ENCODE peak calls at places on chromosomes 3 and 15, in seven cellular contexts. S is GM12878, R is HCT116, W is K562, I is SK-N-SH, C is HepG2, X is H1. D is an unnamed sample.

GRCh38 chr15:77025471-77025901 is 30.6 kb downstream of the PSTPIP1 start:
- DNase-seq in W (no peak), C (no peak), R (no peak), S (no peak), X (peak; percentile 36), I (peak; percentile 26), D (no peak)

GRCh38 chr3:30475038-30475808 is 131.2 kb upstream of the TGFBR2 start:
- DNase-seq in C (no peak), S (peak; percentile 25), W (no peak), R (no peak), X (no peak), I (no peak), D (no peak)

GRCh38 chr3:124172846-124173245 is 180.9 kb upstream of the ROPN1 start:
- DNase-seq in W (no peak), C (no peak), I (peak; percentile 13), X (no peak), R (no peak), S (no peak), D (no peak)

GRCh38 chr3:152834354-152835310 is at the start of gene P2RY1:
- DNase-seq in C (no peak), S (peak; percentile 57), I (peak; percentile 70), R (peak; percentile 40), W (peak; percentile 89), X (peak; percentile 89), D (no peak)

GRCh38 chr3:150237490-150237889 is 170.6 kb upstream of the TSC22D2 start:
- DNase-seq in R (peak; percentile 22), C (no peak), W (no peak), X (no peak), I (no peak), S (no peak), D (no peak)

GRCh38 chr3:11335056-11335608 is 62.9 kb downstream of the ATG7 start:
- DNase-seq in R (peak; percentile 51), X (no peak), I (peak; percentile 58), C (peak; percentile 48), S (peak; percentile 5), W (peak; percentile 70), D (peak; percentile 70)

GRCh38 chr15:48367483-48367882 is 36.3 kb downstream of the DUT start:
- DNase-seq in W (no peak), I (no peak), S (no peak), X (no peak), R (no peak), C (no peak), D (no peak)

GRCh38 chr15:31161990-31162389 is 60.5 kb upstream of the TRPM1 start:
- DNase-seq in X (no peak), I (no peak), S (no peak), W (peak; percentile 46), C (no peak), R (no peak), D (no peak)

GRCh38 chr3:183577336-183577735 is 21.8 kb upstream of the KLHL6 start:
- DNase-seq in W (no peak), I (no peak), S (no peak), X (no peak), R (no peak), C (no peak), D (no peak)

GRCh38 chr3:72338082-72338941 is 509.9 kb downstream of the SHQ1 start:
- DNase-seq in C (no peak), S (no peak), I (no peak), W (no peak), X (no peak), R (peak; percentile 12), D (no peak)
- TF ChIP-seq JUND in C (no peak), S (no peak), I (no peak), W (no peak), X (no peak), R (no peak), D (no peak)

GRCh38 chr3:109647985-109648384 is 310.6 kb upstream of the DPPA4 start:
- DNase-seq in W (no peak), I (no peak), R (no peak), X (no peak), C (no peak), S (no peak), D (no peak)

GRCh38 chr3:109640146-109640652 is 302.9 kb upstream of the DPPA4 start:
- DNase-seq in X (no peak), W (no peak), S (no peak), C (no peak), R (no peak), I (no peak), D (no peak)

GRCh38 chr3:109642042-109642441 is 304.7 kb upstream of the DPPA4 start:
- DNase-seq in C (no peak), I (no peak), W (no peak), S (no peak), X (no peak), R (no peak), D (no peak)

GRCh38 chr3:109644332-109644731 is 307.0 kb upstream of the DPPA4 start:
- DNase-seq in S (no peak), R (no peak), X (no peak), I (no peak), W (no peak), C (no peak), D (no peak)

DNA sequence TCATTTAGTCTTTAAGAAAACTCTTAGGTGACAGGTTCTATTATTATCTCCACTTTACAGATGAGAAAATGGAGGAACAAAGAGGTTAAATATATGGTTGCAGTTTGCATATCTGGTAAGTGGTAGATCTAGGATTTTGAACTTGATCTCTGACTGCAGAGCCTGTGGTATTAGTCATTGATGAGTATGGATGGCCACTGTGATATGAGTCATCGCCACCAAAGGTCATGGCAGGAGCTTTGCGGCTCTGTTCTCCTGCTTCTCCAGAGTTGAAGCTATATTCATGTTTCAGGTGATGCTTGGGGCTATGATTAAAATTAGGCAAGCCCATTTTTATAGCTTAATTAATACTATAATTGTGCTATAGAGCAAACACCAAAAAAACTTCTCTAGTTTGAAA is 306.2 kb upstream of the DPPA4 start:
- DNase-seq in S (no peak), X (no peak), C (peak; percentile 4), W (no peak), I (no peak), R (peak; percentile 70), D (no peak)
- TF ChIP-seq JUND in S (no peak), X (no peak), C (no peak), W (no peak), I (peak; percentile 95), R (peak; percentile 93), D (no peak)

GRCh38 chr3:190224466-190225185 is 97.6 kb downstream of the CLDN1 start:
- DNase-seq in W (no peak), I (no peak), X (no peak), S (no peak), C (no peak), R (no peak), D (no peak)
- TF ChIP-seq JUND in W (no peak), I (no peak), X (no peak), S (no peak), C (no peak), R (no peak), D (no peak)

GRCh38 chr15:63495780-63496179 is 8.6 kb upstream of the USP3 start:
- DNase-seq in C (no peak), I (peak; percentile 58), R (no peak), S (no peak), X (no peak), W (no peak), D (no peak)

GRCh38 chr15:63495343-63495742 is 9.1 kb upstream of the USP3 start:
- DNase-seq in W (no peak), S (no peak), I (no peak), R (no peak), C (no peak), X (no peak), D (no peak)

GRCh38 chr15:63499611-63500010 is 4.8 kb upstream of the USP3 start:
- DNase-seq in R (no peak), I (no peak), C (no peak), X (no peak), S (no peak), W (no peak), D (no peak)

GRCh38 chr15:63498815-63499549 is 5.4 kb upstream of the USP3 start:
- DNase-seq in W (no peak), I (no peak), S (no peak), R (no peak), C (no peak), X (no peak), D (no peak)

DNA sequence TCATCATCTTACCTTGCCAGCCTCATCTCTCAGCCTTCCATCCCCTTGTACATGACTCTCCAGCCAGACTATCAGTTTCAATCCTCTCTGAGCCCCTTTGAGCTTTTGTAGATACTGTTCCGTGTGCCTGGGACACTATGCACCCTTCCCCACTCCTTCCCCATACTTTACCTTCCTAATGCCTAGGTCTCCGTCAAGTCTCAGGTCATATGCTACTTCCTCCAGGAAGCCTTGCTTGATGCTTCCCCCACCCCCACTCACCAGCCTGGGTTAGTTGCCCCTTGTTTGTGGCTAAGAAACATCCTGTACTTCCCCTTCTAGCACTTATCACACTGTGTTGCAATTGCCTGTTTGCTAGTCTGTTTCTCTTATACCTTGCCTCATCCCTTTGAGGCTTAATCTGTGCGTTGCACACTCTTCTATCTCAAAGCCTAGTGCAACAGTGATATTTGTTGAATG is 6.7 kb upstream of the USP3 start:
- DNase-seq in X (no peak), R (no peak), S (no peak), W (no peak), C (no peak), I (no peak), D (no peak)
- TF ChIP-seq JUND in X (no peak), R (no peak), S (no peak), W (no peak), C (no peak), I (no peak), D (no peak)

GRCh38 chr3:69199942-69200341 is 77.5 kb upstream of the LMOD3 start:
- DNase-seq in R (no peak), C (no peak), S (no peak), I (no peak), W (no peak), X (no peak), D (no peak)

GRCh38 chr3:69201658-69202057 is 79.3 kb upstream of the LMOD3 start:
- DNase-seq in S (no peak), R (no peak), I (no peak), C (no peak), W (no peak), X (no peak), D (no peak)

GRCh38 chr3:69197922-69198540 is 75.6 kb upstream of the LMOD3 start:
- DNase-seq in I (no peak), S (no peak), R (no peak), W (no peak), C (no peak), X (no peak), D (no peak)

GRCh38 chr3:69197455-69197854 is 75.1 kb upstream of the LMOD3 start:
- DNase-seq in W (no peak), S (no peak), C (no peak), X (no peak), I (no peak), R (no peak), D (no peak)

GRCh38 chr3:69200384-69201068 is 78.1 kb upstream of the LMOD3 start:
- DNase-seq in W (peak; percentile 47), R (no peak), X (no peak), S (no peak), C (peak; percentile 88), I (no peak), D (peak; percentile 97)
- TF ChIP-seq JUND in W (no peak), R (no peak), X (no peak), S (no peak), C (no peak), I (no peak), D (peak; percentile 51)

GRCh38 chr3:169512991-169513390 is 150.5 kb downstream of the MECOM start:
- DNase-seq in I (no peak), S (no peak), W (no peak), C (no peak), R (no peak), X (no peak), D (no peak)
- TF ChIP-seq JUND in I (no peak), S (no peak), W (no peak), C (no peak), R (no peak), X (no peak), D (no peak)

GRCh38 chr15:85646538-85647091 is 148.1 kb downstream of the KLHL25 start:
- DNase-seq in S (no peak), X (no peak), R (no peak), I (peak; percentile 38), W (no peak), C (no peak), D (no peak)
- TF ChIP-seq JUND in S (no peak), X (no peak), R (no peak), I (no peak), W (no peak), C (no peak), D (no peak)